ENCODE peak calls at places on chromosomes 11 and 22, in ten cellular contexts. One of them, this sample, is unnamed.

GRCh38 chr11:29324328-29324727 is 692.5 kb downstream of the KCNA4 start:
- DNase-seq in HL-60: no peak
- DNase-seq in CD4-positive, alpha-beta T cell: no peak
- DNase-seq in fibroblast of lung: no peak
- DNase-seq in neuronal stem cell: no peak
- DNase-seq in mammary epithelial cell: no peak
- DNase-seq in A549: no peak
- DNase-seq in RWPE1: no peak
- DNase-seq in caudate nucleus: no peak
- DNase-seq in colonic mucosa: no peak
- DNase-seq in this sample: no peak

GRCh38 chr11:17463795-17464194 is 12.8 kb downstream of the ABCC8 start:
- DNase-seq in HL-60: no peak
- DNase-seq in CD4-positive, alpha-beta T cell: no peak
- DNase-seq in fibroblast of lung: no peak
- DNase-seq in neuronal stem cell: no peak
- DNase-seq in mammary epithelial cell: no peak
- DNase-seq in A549: no peak
- DNase-seq in RWPE1: no peak
- DNase-seq in caudate nucleus: no peak
- DNase-seq in colonic mucosa: no peak
- DNase-seq in this sample: no peak

GRCh38 chr11:102168483-102168882 is 58.2 kb downstream of the YAP1 start:
- DNase-seq in HL-60: no peak
- DNase-seq in CD4-positive, alpha-beta T cell: no peak
- DNase-seq in fibroblast of lung: no peak
- DNase-seq in neuronal stem cell: no peak
- DNase-seq in mammary epithelial cell: peak; percentile 28
- DNase-seq in A549: no peak
- DNase-seq in RWPE1: peak; percentile 28
- DNase-seq in caudate nucleus: no peak
- DNase-seq in colonic mucosa: no peak
- DNase-seq in this sample: no peak

GRCh38 chr11:34213366-34213765 is 107.9 kb downstream of the NAT10 start:
- DNase-seq in HL-60: no peak
- DNase-seq in CD4-positive, alpha-beta T cell: no peak
- DNase-seq in fibroblast of lung: no peak
- DNase-seq in neuronal stem cell: no peak
- DNase-seq in mammary epithelial cell: peak; percentile 78
- DNase-seq in A549: peak; percentile 50
- DNase-seq in RWPE1: no peak
- DNase-seq in caudate nucleus: no peak
- DNase-seq in colonic mucosa: no peak
- DNase-seq in this sample: peak; percentile 34

GRCh38 chr11:23789938-23790371 is 706.9 kb upstream of the LUZP2 start:
- DNase-seq in HL-60: no peak
- DNase-seq in CD4-positive, alpha-beta T cell: no peak
- DNase-seq in fibroblast of lung: peak; percentile 55
- DNase-seq in neuronal stem cell: no peak
- DNase-seq in mammary epithelial cell: no peak
- DNase-seq in A549: no peak
- DNase-seq in RWPE1: peak; percentile 42
- DNase-seq in caudate nucleus: no peak
- DNase-seq in colonic mucosa: peak; percentile 68
- DNase-seq in this sample: peak; percentile 2

GRCh38 chr22:25363474-25363873 is 144.0 kb downstream of the CRYBB2 start:
- DNase-seq in HL-60: no peak
- DNase-seq in CD4-positive, alpha-beta T cell: no peak
- DNase-seq in fibroblast of lung: no peak
- DNase-seq in neuronal stem cell: no peak
- DNase-seq in mammary epithelial cell: no peak
- DNase-seq in A549: no peak
- DNase-seq in RWPE1: no peak
- DNase-seq in caudate nucleus: no peak
- DNase-seq in colonic mucosa: no peak
- DNase-seq in this sample: no peak

GRCh38 chr11:68878022-68878421 is 25.6 kb downstream of the MRPL21 start:
- DNase-seq in HL-60: no peak
- DNase-seq in CD4-positive, alpha-beta T cell: no peak
- DNase-seq in fibroblast of lung: no peak
- DNase-seq in neuronal stem cell: no peak
- DNase-seq in mammary epithelial cell: no peak
- DNase-seq in A549: no peak
- DNase-seq in RWPE1: peak; percentile 26
- DNase-seq in caudate nucleus: no peak
- DNase-seq in colonic mucosa: no peak
- DNase-seq in this sample: no peak

GRCh38 chr11:12922418-12922817 is 86.7 kb upstream of the RASSF10 start:
- DNase-seq in HL-60: no peak
- DNase-seq in CD4-positive, alpha-beta T cell: no peak
- DNase-seq in fibroblast of lung: peak; percentile 44
- DNase-seq in neuronal stem cell: no peak
- DNase-seq in mammary epithelial cell: peak; percentile 19
- DNase-seq in A549: no peak
- DNase-seq in RWPE1: no peak
- DNase-seq in caudate nucleus: no peak
- DNase-seq in colonic mucosa: no peak
- DNase-seq in this sample: no peak

GRCh38 chr11:123203934-123204333 is 8.9 kb upstream of the CLMP start:
- DNase-seq in HL-60: no peak
- DNase-seq in CD4-positive, alpha-beta T cell: no peak
- DNase-seq in fibroblast of lung: no peak
- DNase-seq in neuronal stem cell: no peak
- DNase-seq in mammary epithelial cell: no peak
- DNase-seq in A549: no peak
- DNase-seq in RWPE1: no peak
- DNase-seq in caudate nucleus: no peak
- DNase-seq in colonic mucosa: no peak
- DNase-seq in this sample: no peak

GRCh38 chr11:123203471-123203870 is 8.4 kb upstream of the CLMP start:
- DNase-seq in HL-60: no peak
- DNase-seq in CD4-positive, alpha-beta T cell: no peak
- DNase-seq in fibroblast of lung: no peak
- DNase-seq in neuronal stem cell: no peak
- DNase-seq in mammary epithelial cell: no peak
- DNase-seq in A549: no peak
- DNase-seq in RWPE1: no peak
- DNase-seq in caudate nucleus: no peak
- DNase-seq in colonic mucosa: no peak
- DNase-seq in this sample: no peak

GRCh38 chr11:123209591-123209990 is 14.5 kb upstream of the CLMP start:
- DNase-seq in HL-60: no peak
- DNase-seq in CD4-positive, alpha-beta T cell: no peak
- DNase-seq in fibroblast of lung: no peak
- DNase-seq in neuronal stem cell: no peak
- DNase-seq in mammary epithelial cell: no peak
- DNase-seq in A549: no peak
- DNase-seq in RWPE1: no peak
- DNase-seq in caudate nucleus: no peak
- DNase-seq in colonic mucosa: no peak
- DNase-seq in this sample: no peak

GRCh38 chr11:123202723-123203122 is 7.7 kb upstream of the CLMP start:
- DNase-seq in HL-60: no peak
- DNase-seq in CD4-positive, alpha-beta T cell: no peak
- DNase-seq in fibroblast of lung: peak; percentile 31
- DNase-seq in neuronal stem cell: no peak
- DNase-seq in mammary epithelial cell: no peak
- DNase-seq in A549: no peak
- DNase-seq in RWPE1: no peak
- DNase-seq in caudate nucleus: no peak
- DNase-seq in colonic mucosa: no peak
- DNase-seq in this sample: no peak

DNA sequence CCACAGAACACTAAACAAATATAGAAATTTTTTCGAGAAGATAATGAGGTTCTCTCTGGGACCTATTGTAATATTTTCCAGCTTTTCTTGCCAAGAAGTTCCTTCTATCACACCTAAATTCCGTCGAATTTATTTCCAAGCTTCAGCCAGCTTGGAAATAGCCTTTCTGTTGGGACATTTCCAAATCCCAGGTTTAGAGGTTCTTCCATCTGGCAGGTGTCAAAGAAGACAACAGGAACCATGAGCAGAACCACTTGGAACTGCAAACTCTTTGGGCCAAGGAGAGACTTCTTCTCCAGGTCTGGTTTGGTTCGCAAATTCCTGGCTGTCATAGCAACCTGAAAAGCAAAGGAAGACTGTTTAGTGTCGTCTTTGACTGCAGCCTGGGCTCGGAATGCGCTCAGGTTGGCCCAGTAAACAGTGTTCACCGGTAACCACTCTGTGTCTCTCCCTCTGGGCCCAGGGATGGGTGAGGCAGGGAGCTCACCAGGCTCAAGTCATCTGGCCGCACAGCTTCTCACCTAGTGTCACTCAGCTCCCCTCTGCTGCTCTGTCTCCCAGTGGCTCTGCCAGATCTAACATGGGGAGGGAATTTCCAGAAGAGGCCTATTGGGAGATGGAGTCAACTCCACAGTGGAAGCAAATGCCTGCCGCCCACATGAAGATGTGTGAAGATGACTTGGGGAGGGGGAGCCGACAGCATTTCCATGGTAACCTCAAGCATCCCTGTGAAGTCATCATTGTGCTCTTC is 11.8 kb upstream of the CLMP start:
- DNase-seq in HL-60: no peak
- DNase-seq in CD4-positive, alpha-beta T cell: no peak
- DNase-seq in fibroblast of lung: no peak
- DNase-seq in neuronal stem cell: peak; percentile 33
- DNase-seq in mammary epithelial cell: no peak
- DNase-seq in A549: no peak
- DNase-seq in RWPE1: no peak
- DNase-seq in caudate nucleus: no peak
- DNase-seq in colonic mucosa: no peak
- DNase-seq in this sample: no peak
- H3K27ac ChIP-seq in HL-60: no peak overlapping the region
- H3K27ac ChIP-seq in CD4-positive, alpha-beta T cell: no peak overlapping the region
- H3K27ac ChIP-seq in fibroblast of lung: no peak overlapping the region
- H3K27ac ChIP-seq in neuronal stem cell: peak overlapping the region; percentile 59
- H3K27ac ChIP-seq in mammary epithelial cell: no peak overlapping the region
- H3K27ac ChIP-seq in A549: no peak overlapping the region
- H3K27ac ChIP-seq in RWPE1: no peak overlapping the region
- H3K27ac ChIP-seq in caudate nucleus: no peak overlapping the region
- H3K27ac ChIP-seq in colonic mucosa: no peak overlapping the region
- H3K27ac ChIP-seq in this sample: no peak overlapping the region

GRCh38 chr11:47850337-47850736 is 2.2 kb upstream of the NUP160 start:
- DNase-seq in HL-60: no peak
- DNase-seq in CD4-positive, alpha-beta T cell: no peak
- DNase-seq in fibroblast of lung: no peak
- DNase-seq in neuronal stem cell: no peak
- DNase-seq in mammary epithelial cell: no peak
- DNase-seq in A549: no peak
- DNase-seq in RWPE1: no peak
- DNase-seq in caudate nucleus: no peak
- DNase-seq in colonic mucosa: no peak
- DNase-seq in this sample: no peak

GRCh38 chr11:47847892-47848635 is at the start of gene NUP160:
- DNase-seq in HL-60: peak; percentile 64
- DNase-seq in CD4-positive, alpha-beta T cell: peak; percentile 78
- DNase-seq in fibroblast of lung: peak; percentile 45
- DNase-seq in neuronal stem cell: peak; percentile 62
- DNase-seq in mammary epithelial cell: peak; percentile 69
- DNase-seq in A549: peak; percentile 79
- DNase-seq in RWPE1: peak; percentile 78
- DNase-seq in caudate nucleus: peak; percentile 84
- DNase-seq in colonic mucosa: peak; percentile 91
- DNase-seq in this sample: no peak

GRCh38 chr11:47846998-47847397 is 1.2 kb downstream of the NUP160 start:
- DNase-seq in HL-60: no peak
- DNase-seq in CD4-positive, alpha-beta T cell: no peak
- DNase-seq in fibroblast of lung: no peak
- DNase-seq in neuronal stem cell: no peak
- DNase-seq in mammary epithelial cell: no peak
- DNase-seq in A549: no peak
- DNase-seq in RWPE1: no peak
- DNase-seq in caudate nucleus: no peak
- DNase-seq in colonic mucosa: no peak
- DNase-seq in this sample: no peak

GRCh38 chr11:47847537-47847891 is 636 bp downstream of the NUP160 start:
- DNase-seq in HL-60: no peak
- DNase-seq in CD4-positive, alpha-beta T cell: no peak
- DNase-seq in fibroblast of lung: no peak
- DNase-seq in neuronal stem cell: no peak
- DNase-seq in mammary epithelial cell: no peak
- DNase-seq in A549: no peak
- DNase-seq in RWPE1: no peak
- DNase-seq in caudate nucleus: no peak
- DNase-seq in colonic mucosa: no peak
- DNase-seq in this sample: no peak

DNA sequence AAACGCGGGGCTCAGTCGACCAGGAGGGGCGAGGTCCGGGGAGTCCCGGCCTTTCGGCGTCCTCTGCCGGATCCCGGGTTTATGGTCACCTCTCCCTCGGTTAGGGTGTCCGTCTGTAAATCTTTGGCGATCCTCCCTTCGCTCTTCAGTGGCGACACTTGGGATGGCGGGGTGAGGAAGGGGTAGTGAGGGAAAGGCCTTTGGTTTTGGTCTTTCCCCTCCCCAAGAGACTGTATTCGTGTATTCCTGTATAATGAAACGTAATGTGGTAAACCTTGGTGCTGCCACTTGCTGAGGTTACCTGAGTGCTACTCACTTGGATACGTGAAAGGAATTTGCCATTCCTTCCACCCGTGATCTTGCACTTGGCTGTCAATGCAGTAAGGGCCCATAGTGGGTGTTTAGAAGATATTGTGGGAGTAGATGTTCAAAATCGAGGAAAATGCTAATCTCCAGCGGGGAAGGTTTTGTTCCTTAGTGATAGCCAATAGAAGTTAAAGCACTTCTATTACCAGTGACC is 546 bp upstream of the NUP160 start:
- DNase-seq in HL-60: no peak
- DNase-seq in CD4-positive, alpha-beta T cell: no peak
- DNase-seq in fibroblast of lung: no peak
- DNase-seq in neuronal stem cell: no peak
- DNase-seq in mammary epithelial cell: no peak
- DNase-seq in A549: no peak
- DNase-seq in RWPE1: no peak
- DNase-seq in caudate nucleus: no peak
- DNase-seq in colonic mucosa: no peak
- DNase-seq in this sample: no peak
- H3K27ac ChIP-seq in HL-60: peak overlapping the region; percentile 97
- H3K27ac ChIP-seq in CD4-positive, alpha-beta T cell: peak overlapping the region; percentile 82
- H3K27ac ChIP-seq in fibroblast of lung: peak overlapping the region; percentile 92
- H3K27ac ChIP-seq in neuronal stem cell: peak overlapping the region; percentile 94
- H3K27ac ChIP-seq in mammary epithelial cell: peak overlapping the region; percentile 86
- H3K27ac ChIP-seq in A549: peak overlapping the region; percentile 95
- H3K27ac ChIP-seq in RWPE1: peak overlapping the region; percentile 84
- H3K27ac ChIP-seq in caudate nucleus: peak overlapping the region; percentile 93
- H3K27ac ChIP-seq in colonic mucosa: peak overlapping the region; percentile 86
- H3K27ac ChIP-seq in this sample: peak overlapping the region; percentile 73

GRCh38 chr11:120334894-120335462 is 1.2 kb upstream of the ARHGEF12 start:
- DNase-seq in HL-60: peak; percentile 59
- DNase-seq in CD4-positive, alpha-beta T cell: peak; percentile 41
- DNase-seq in fibroblast of lung: peak; percentile 98
- DNase-seq in neuronal stem cell: peak; percentile 66
- DNase-seq in mammary epithelial cell: peak; percentile 66
- DNase-seq in A549: peak; percentile 40
- DNase-seq in RWPE1: peak; percentile 59
- DNase-seq in caudate nucleus: peak; percentile 28
- DNase-seq in colonic mucosa: peak; percentile 90
- DNase-seq in this sample: peak; percentile 37
- H3K27ac ChIP-seq in HL-60: no peak overlapping the region
- H3K27ac ChIP-seq in CD4-positive, alpha-beta T cell: no peak overlapping the region
- H3K27ac ChIP-seq in fibroblast of lung: peak overlapping the region; percentile 95
- H3K27ac ChIP-seq in neuronal stem cell: no peak overlapping the region
- H3K27ac ChIP-seq in mammary epithelial cell: no peak overlapping the region
- H3K27ac ChIP-seq in A549: peak overlapping the region; percentile 100
- H3K27ac ChIP-seq in RWPE1: peak overlapping the region; percentile 96
- H3K27ac ChIP-seq in caudate nucleus: peak overlapping the region; percentile 94
- H3K27ac ChIP-seq in colonic mucosa: peak overlapping the region; percentile 96
- H3K27ac ChIP-seq in this sample: peak overlapping the region; percentile 91

GRCh38 chr22:40334060-40334459 is 12.2 kb upstream of the ADSL start:
- DNase-seq in HL-60: no peak
- DNase-seq in CD4-positive, alpha-beta T cell: no peak
- DNase-seq in fibroblast of lung: no peak
- DNase-seq in neuronal stem cell: no peak
- DNase-seq in mammary epithelial cell: no peak
- DNase-seq in A549: no peak
- DNase-seq in RWPE1: no peak
- DNase-seq in caudate nucleus: no peak
- DNase-seq in colonic mucosa: no peak
- DNase-seq in this sample: no peak

GRCh38 chr22:40329466-40329865 is 16.8 kb upstream of the ADSL start:
- DNase-seq in HL-60: no peak
- DNase-seq in CD4-positive, alpha-beta T cell: no peak
- DNase-seq in fibroblast of lung: no peak
- DNase-seq in neuronal stem cell: no peak
- DNase-seq in mammary epithelial cell: no peak
- DNase-seq in A549: no peak
- DNase-seq in RWPE1: no peak
- DNase-seq in caudate nucleus: no peak
- DNase-seq in colonic mucosa: no peak
- DNase-seq in this sample: no peak

GRCh38 chr22:40331706-40332105 is 14.6 kb upstream of the ADSL start:
- DNase-seq in HL-60: no peak
- DNase-seq in CD4-positive, alpha-beta T cell: no peak
- DNase-seq in fibroblast of lung: no peak
- DNase-seq in neuronal stem cell: no peak
- DNase-seq in mammary epithelial cell: no peak
- DNase-seq in A549: no peak
- DNase-seq in RWPE1: no peak
- DNase-seq in caudate nucleus: no peak
- DNase-seq in colonic mucosa: no peak
- DNase-seq in this sample: no peak

GRCh38 chr22:40334899-40335298 is 11.4 kb upstream of the ADSL start:
- DNase-seq in HL-60: no peak
- DNase-seq in CD4-positive, alpha-beta T cell: no peak
- DNase-seq in fibroblast of lung: no peak
- DNase-seq in neuronal stem cell: no peak
- DNase-seq in mammary epithelial cell: no peak
- DNase-seq in A549: no peak
- DNase-seq in RWPE1: no peak
- DNase-seq in caudate nucleus: no peak
- DNase-seq in colonic mucosa: no peak
- DNase-seq in this sample: no peak

DNA sequence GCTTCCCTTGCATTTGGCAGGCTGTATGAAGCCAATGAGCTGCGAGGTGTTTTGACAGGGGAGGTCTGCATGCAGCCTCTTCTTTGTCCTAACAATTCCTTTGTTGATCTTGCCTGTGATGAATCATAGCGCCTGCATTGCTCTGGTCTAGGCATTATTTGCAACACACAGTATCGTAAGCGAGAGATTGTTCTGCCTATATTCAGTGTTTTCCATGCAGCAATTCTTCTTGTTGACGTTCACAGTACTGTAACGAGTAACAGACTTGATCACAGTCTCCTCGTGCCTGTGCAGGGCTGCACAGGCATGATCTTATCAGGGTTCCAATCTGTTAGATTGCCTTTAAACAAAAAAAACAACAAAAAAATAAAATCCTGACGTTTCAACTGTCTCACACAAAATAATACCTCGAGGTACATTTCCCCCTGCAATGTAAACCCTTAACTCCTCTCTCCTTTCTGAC is 13.9 kb upstream of the ADSL start:
- DNase-seq in HL-60: no peak
- DNase-seq in CD4-positive, alpha-beta T cell: no peak
- DNase-seq in fibroblast of lung: peak; percentile 72
- DNase-seq in neuronal stem cell: no peak
- DNase-seq in mammary epithelial cell: no peak
- DNase-seq in A549: no peak
- DNase-seq in RWPE1: no peak
- DNase-seq in caudate nucleus: no peak
- DNase-seq in colonic mucosa: no peak
- DNase-seq in this sample: no peak
- H3K27ac ChIP-seq in HL-60: no peak overlapping the region
- H3K27ac ChIP-seq in CD4-positive, alpha-beta T cell: peak overlapping the region; percentile 3
- H3K27ac ChIP-seq in fibroblast of lung: no peak overlapping the region
- H3K27ac ChIP-seq in neuronal stem cell: no peak overlapping the region
- H3K27ac ChIP-seq in mammary epithelial cell: no peak overlapping the region
- H3K27ac ChIP-seq in A549: no peak overlapping the region
- H3K27ac ChIP-seq in RWPE1: no peak overlapping the region
- H3K27ac ChIP-seq in caudate nucleus: no peak overlapping the region
- H3K27ac ChIP-seq in colonic mucosa: no peak overlapping the region
- H3K27ac ChIP-seq in this sample: no peak overlapping the region